ENCODE peak calls at places on chromosome 10, in seven cellular contexts. D is A549, F is kidney, A is ascending aorta, K is stomach, J is Panc1, B is uterus. C is an unnamed sample.
A peak's percentile ranks its signal among the peaks of the same experiment; 100 is the strongest.

GRCh38 chr10:110269641-110270318 is 34.9 kb downstream of the SMNDC1 start:
- DNase-seq in J (no peak), F (no peak), B (no peak), A (peak; percentile 69), D (no peak), K (peak; percentile 28), C (peak; percentile 18)

GRCh38 chr10:84590794-84591193 is 262.4 kb downstream of the CCSER2 start:
- DNase-seq in B (no peak), F (no peak), K (no peak), D (no peak), A (no peak), J (no peak), C (no peak)

GRCh38 chr10:62866451-62866850 is 50.3 kb upstream of the EGR2 start:
- DNase-seq in J (no peak), D (no peak), B (no peak), K (no peak), A (no peak), F (no peak), C (no peak)

GRCh38 chr10:107984149-107984548 is 819.6 kb upstream of the SORCS1 start:
- DNase-seq in B (no peak), F (no peak), K (no peak), D (no peak), A (no peak), J (no peak), C (no peak)

GRCh38 chr10:73946253-73947145 is 35.6 kb downstream of the PLAU start:
- DNase-seq in D (no peak), K (no peak), B (no peak), J (no peak), F (no peak), A (no peak), C (no peak)

GRCh38 chr10:22597142-22597541 is 117.2 kb downstream of the PIP4K2A start:
- DNase-seq in A (no peak), K (no peak), J (no peak), F (no peak), B (no peak), D (no peak), C (no peak)

GRCh38 chr10:6141296-6142151 is 52.7 kb downstream of the RBM17 start:
- DNase-seq in J (no peak), D (peak; percentile 48), K (no peak), B (no peak), A (no peak), F (peak; percentile 76), C (peak; percentile 69)

GRCh38 chr10:75042292-75042974 is 69.0 kb upstream of the SAMD8 start:
- DNase-seq in B (no peak), K (no peak), A (no peak), F (no peak), J (no peak), D (no peak), C (peak; percentile 39)

GRCh38 chr10:96642973-96643372 is 56.2 kb upstream of the TM9SF3 start:
- DNase-seq in A (peak; percentile 80), K (peak; percentile 74), D (no peak), B (peak; percentile 21), J (peak; percentile 28), F (no peak), C (peak; percentile 76)

GRCh38 chr10:96025566-96025965 is 17.8 kb upstream of the CCNJ start:
- DNase-seq in K (no peak), F (no peak), D (peak; percentile 18), A (no peak), B (no peak), J (no peak), C (no peak)

GRCh38 chr10:4650109-4650508 is 175.9 kb upstream of the AKR1E2 start:
- DNase-seq in J (no peak), B (no peak), F (no peak), K (no peak), D (no peak), A (no peak), C (no peak)

GRCh38 chr10:83233691-83234090 is 905.6 kb upstream of the GHITM start:
- DNase-seq in A (no peak), D (no peak), F (no peak), B (no peak), K (no peak), J (no peak), C (no peak)

GRCh38 chr10:13803566-13804554 is 217.1 kb downstream of the PRPF18 start:
- DNase-seq in F (no peak), D (no peak), A (no peak), B (no peak), K (no peak), J (no peak), C (no peak)

GRCh38 chr10:8136745-8137144 is 82.3 kb downstream of the GATA3 start:
- DNase-seq in A (no peak), J (no peak), K (no peak), B (no peak), D (no peak), F (no peak), C (no peak)

GRCh38 chr10:79424221-79425073 is 21.0 kb downstream of the ZCCHC24 start:
- DNase-seq in B (peak; percentile 76), F (peak; percentile 66), K (peak; percentile 86), A (no peak), J (no peak), D (no peak), C (peak; percentile 85)

GRCh38 chr10:287029-287428 is 151.8 kb downstream of the ZMYND11 start:
- DNase-seq in K (no peak), J (no peak), A (no peak), B (no peak), F (no peak), D (no peak), C (no peak)
- H3K27ac ChIP-seq in K (no peak overlapping the region), J (no peak overlapping the region), A (peak overlapping the region; percentile 11), B (no peak overlapping the region), F (no peak overlapping the region), D (no peak overlapping the region), C (no peak overlapping the region)

GRCh38 chr10:103841519-103841918 is 13.9 kb downstream of the SH3PXD2A start:
- DNase-seq in B (no peak), A (no peak), F (no peak), D (no peak), K (no peak), J (no peak), C (no peak)
- H3K27ac ChIP-seq in B (no peak overlapping the region), A (no peak overlapping the region), F (no peak overlapping the region), D (no peak overlapping the region), K (no peak overlapping the region), J (no peak overlapping the region), C (peak overlapping the region; percentile 97)

GRCh38 chr10:29412452-29413004 is 123.7 kb downstream of the LYZL1 start:
- DNase-seq in K (no peak), B (no peak), F (no peak), A (no peak), D (no peak), J (no peak), C (no peak)

GRCh38 chr10:29414501-29414900 is 125.6 kb downstream of the LYZL1 start:
- DNase-seq in D (no peak), B (no peak), A (no peak), F (no peak), K (no peak), J (no peak), C (no peak)

GRCh38 chr10:29420744-29421143 is 131.9 kb downstream of the LYZL1 start:
- DNase-seq in K (no peak), D (no peak), F (no peak), J (no peak), B (no peak), A (no peak), C (no peak)

GRCh38 chr10:29415876-29416275 is 127.0 kb downstream of the LYZL1 start:
- DNase-seq in J (no peak), D (no peak), K (no peak), B (no peak), A (no peak), F (no peak), C (no peak)

DNA sequence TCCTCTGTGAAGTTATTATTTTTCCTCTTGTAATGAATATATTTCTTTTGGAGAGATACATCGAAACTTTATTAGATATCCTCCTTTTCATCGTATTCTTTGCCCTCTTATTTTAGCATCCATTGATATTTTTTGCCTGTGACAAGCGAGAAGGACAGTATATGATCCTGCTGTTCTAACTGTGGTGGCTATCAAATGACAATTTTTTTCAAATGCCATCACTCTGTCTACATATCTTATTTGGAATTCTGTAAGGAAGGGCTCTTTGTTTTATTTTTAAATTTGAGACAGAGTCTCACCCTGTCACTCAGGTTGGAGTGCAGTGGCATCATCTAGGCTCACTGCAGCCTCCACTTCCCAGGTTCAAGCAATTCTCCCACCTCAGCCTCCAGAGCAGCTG is 128.5 kb downstream of the LYZL1 start:
- DNase-seq in D (no peak), F (no peak), A (no peak), B (no peak), K (no peak), J (no peak), C (no peak)
- H3K27ac ChIP-seq in D (no peak overlapping the region), F (no peak overlapping the region), A (no peak overlapping the region), B (no peak overlapping the region), K (no peak overlapping the region), J (no peak overlapping the region), C (no peak overlapping the region)

DNA sequence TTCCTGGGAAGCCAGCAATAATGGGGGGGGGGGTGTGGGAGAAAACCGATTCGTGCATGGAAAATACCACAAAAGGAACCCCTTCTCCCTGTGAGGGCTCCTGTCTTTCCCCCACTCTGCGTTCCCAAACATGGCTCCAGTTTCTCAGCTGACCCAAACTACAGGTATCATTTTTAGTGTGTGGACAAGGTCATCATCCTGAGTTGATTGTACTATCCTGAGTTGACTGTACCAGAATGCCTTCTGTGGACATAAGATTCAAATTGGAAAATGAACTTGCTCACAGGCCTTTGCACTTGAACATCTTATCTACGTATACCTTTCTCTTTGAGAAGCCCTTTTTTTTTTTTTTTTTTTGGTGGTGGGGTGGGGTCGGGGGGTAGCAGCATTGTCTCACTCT is 49.9 kb downstream of the ZRANB1 start:
- DNase-seq in J (no peak), A (no peak), F (no peak), B (no peak), D (no peak), K (no peak), C (no peak)
- H3K27ac ChIP-seq in J (no peak overlapping the region), A (peak overlapping the region; percentile 27), F (no peak overlapping the region), B (no peak overlapping the region), D (no peak overlapping the region), K (no peak overlapping the region), C (no peak overlapping the region)

GRCh38 chr10:118214751-118215150 is 127.4 kb downstream of the FAM204A start:
- DNase-seq in A (no peak), J (no peak), F (no peak), K (no peak), D (no peak), B (no peak), C (no peak)
- H3K27ac ChIP-seq in A (no peak overlapping the region), J (no peak overlapping the region), F (no peak overlapping the region), K (no peak overlapping the region), D (no peak overlapping the region), B (peak overlapping the region; percentile 63), C (no peak overlapping the region)

DNA sequence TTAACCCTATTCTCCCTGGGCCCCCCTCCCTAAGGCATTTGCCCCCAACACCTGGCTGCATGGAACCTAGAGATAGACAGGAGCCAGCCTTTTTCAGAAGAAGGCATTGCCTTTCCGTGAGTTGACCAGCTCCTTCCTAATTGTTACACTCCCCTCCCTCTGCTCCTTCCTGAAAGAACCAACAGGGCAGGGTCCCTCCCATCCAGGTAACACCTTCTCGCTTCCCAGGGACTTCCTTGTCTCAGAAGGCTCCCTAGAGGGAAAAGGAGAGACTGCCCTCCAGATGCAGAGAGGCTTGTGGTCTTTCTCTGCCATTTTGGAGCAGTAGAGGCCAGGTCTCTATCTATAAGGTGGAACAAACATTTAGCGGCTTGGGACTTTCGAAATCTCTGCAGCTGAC is 31.9 kb downstream of the PALD1 start:
- DNase-seq in F (no peak), K (no peak), B (no peak), J (no peak), D (no peak), A (no peak), C (no peak)
- H3K27ac ChIP-seq in F (peak overlapping the region; percentile 24), K (no peak overlapping the region), B (no peak overlapping the region), J (no peak overlapping the region), D (no peak overlapping the region), A (no peak overlapping the region), C (no peak overlapping the region)